ENCODE peak calls at places on chromosome 9, in five cellular contexts. A, R, I, E and J are unnamed samples.
A peak's percentile ranks its signal among the peaks of the same experiment; 100 is the strongest.

GRCh38 chr9:130143974-130144373 is 28.2 kb upstream of the NCS1 start:
- DNase-seq in A (no peak), R (no peak), I (peak; percentile 52), E (no peak), J (no peak)

GRCh38 chr9:28332648-28333047 is 759.4 kb upstream of the C9orf72 start:
- DNase-seq in E (no peak), I (no peak), A (no peak), R (no peak), J (no peak)

GRCh38 chr9:96419691-96419969 is 1.5 kb upstream of the ZNF367 start:
- DNase-seq in R (no peak), E (no peak), I (no peak), A (no peak), J (no peak)

GRCh38 chr9:30172206-30172605 is 2212.2 kb upstream of the ACO1 start:
- DNase-seq in I (no peak), E (no peak), R (no peak), A (no peak), J (no peak)

GRCh38 chr9:16417101-16417500 is 453.4 kb downstream of the BNC2 start:
- DNase-seq in R (no peak), I (no peak), E (peak; percentile 57), A (no peak), J (no peak)

GRCh38 chr9:1910269-1910811 is 104.8 kb upstream of the SMARCA2 start:
- DNase-seq in R (no peak), I (no peak), A (no peak), E (no peak), J (no peak)

GRCh38 chr9:135281661-135282000 is 194.2 kb downstream of the OLFM1 start:
- DNase-seq in R (no peak), A (no peak), I (no peak), E (no peak), J (no peak)

GRCh38 chr9:123562844-123563346 is 206.9 kb downstream of the CRB2 start:
- DNase-seq in E (no peak), A (peak; percentile 49), R (no peak), I (peak; percentile 33), J (no peak)

GRCh38 chr9:121735065-121735791 is 83.8 kb downstream of the DAB2IP start:
- DNase-seq in E (no peak), I (peak; percentile 40), R (no peak), A (no peak), J (peak; percentile 61)

GRCh38 chr9:117917873-117918272 is 213.7 kb downstream of the TLR4 start:
- DNase-seq in R (no peak), A (no peak), E (peak; percentile 16), I (no peak), J (no peak)

GRCh38 chr9:127112056-127112455 is 10.4 kb downstream of the ANGPTL2 start:
- DNase-seq in R (no peak), A (no peak), E (no peak), I (no peak), J (no peak)

GRCh38 chr9:130173462-130173876 is 1.3 kb downstream of the NCS1 start:
- DNase-seq in R (no peak), A (no peak), I (no peak), E (no peak), J (no peak)

GRCh38 chr9:92489209-92489608 is 6.9 kb upstream of the ASPN start:
- DNase-seq in A (no peak), R (no peak), I (no peak), E (no peak), J (no peak)